ENCODE peak calls at places on chromosomes 13 and 19, in four cellular contexts. K is A549, H is GM12878, J is H1. U is an unnamed sample.

GRCh38 chr13:20870829-20871228 is 31.7 kb downstream of the XPO4 start:
- DNase-seq in K (no peak), H (no peak), J (no peak), U (no peak)

GRCh38 chr13:110006304-110006703 is 219.9 kb upstream of the IRS2 start:
- DNase-seq in K (no peak), H (no peak), J (no peak), U (no peak)

GRCh38 chr13:27481766-27482165 is 31.4 kb upstream of the MTIF3 start:
- DNase-seq in K (peak; percentile 19), H (no peak), J (peak; percentile 95), U (peak; percentile 37)

GRCh38 chr13:59094149-59094548 is 1069.6 kb downstream of the DIAPH3 start:
- DNase-seq in K (no peak), H (no peak), J (no peak), U (no peak)

GRCh38 chr19:51064534-51065220 is at the start of gene KLK13:
- DNase-seq in K (peak; percentile 44), H (no peak), J (peak; percentile 69), U (no peak)

GRCh38 chr13:87986639-87987250 is 315.6 kb downstream of the SLITRK5 start:
- DNase-seq in K (no peak), H (no peak), J (no peak), U (no peak)

GRCh38 chr19:52296400-52296772 is 583 bp upstream of the ZNF480 start:
- DNase-seq in K (no peak), H (no peak), J (no peak), U (peak; percentile 6)

GRCh38 chr13:43648733-43649132 is 138.0 kb downstream of the ENOX1 start:
- DNase-seq in K (no peak), H (no peak), J (no peak), U (no peak)

GRCh38 chr13:50257646-50258045 is 242.4 kb downstream of the KCNRG start:
- DNase-seq in K (no peak), H (no peak), J (no peak), U (no peak)

GRCh38 chr19:19098703-19099632 is 35.2 kb downstream of the SLC25A42 start:
- DNase-seq in K (no peak), H (no peak), J (no peak), U (peak; percentile 97)

GRCh38 chr13:48979892-48980291 is 4.2 kb downstream of the FNDC3A start:
- DNase-seq in K (no peak), H (no peak), J (no peak), U (no peak)

GRCh38 chr19:35109395-35110112 is 6.1 kb upstream of the FXYD3 start:
- DNase-seq in K (no peak), H (no peak), J (no peak), U (no peak)

GRCh38 chr19:18007605-18007938 is 398 bp upstream of the ARRDC2 start:
- DNase-seq in K (no peak), H (no peak), J (no peak), U (no peak)

GRCh38 chr13:70385852-70386251 is 277.6 kb upstream of the KLHL1 start:
- DNase-seq in K (no peak), H (no peak), J (no peak), U (no peak)

GRCh38 chr13:29411493-29411892 is 184.0 kb downstream of the SLC7A1 start:
- DNase-seq in K (no peak), H (no peak), J (no peak), U (no peak)

GRCh38 chr13:46492946-46493345 is 60.0 kb upstream of the LRCH1 start:
- DNase-seq in K (peak; percentile 11), H (no peak), J (no peak), U (peak; percentile 22)

GRCh38 chr19:48333467-48334384 is 8.4 kb downstream of the EMP3 start:
- DNase-seq in K (peak; percentile 99), H (peak; percentile 82), J (peak; percentile 90), U (no peak)

GRCh38 chr19:47507924-47508553 is 6.8 kb downstream of the NAPA start:
- DNase-seq in K (no peak), H (no peak), J (no peak), U (no peak)

GRCh38 chr19:2877398-2878331 is 10.5 kb downstream of the ZNF556 start:
- DNase-seq in K (no peak), H (no peak), J (no peak), U (no peak)

GRCh38 chr13:68304287-68304893 is 1074.3 kb upstream of the PCDH9 start:
- DNase-seq in K (peak; percentile 6), H (no peak), J (no peak), U (peak; percentile 43)

GRCh38 chr13:91722267-91722884 is 324.0 kb downstream of the GPC5 start:
- DNase-seq in K (no peak), H (no peak), J (no peak), U (no peak)

GRCh38 chr13:79895416-79895815 is 414.5 kb downstream of the NDFIP2 start:
- DNase-seq in K (no peak), H (no peak), J (no peak), U (no peak)

GRCh38 chr19:11382898-11383705 is 1.0 kb downstream of the EPOR start:
- DNase-seq in K (peak; percentile 44), H (no peak), J (peak; percentile 94), U (peak; percentile 70)

GRCh38 chr13:102040812-102041211 is 361.0 kb downstream of the FGF14 start:
- DNase-seq in K (no peak), H (no peak), J (no peak), U (no peak)

GRCh38 chr19:1068111-1069001 is 1.4 kb downstream of the ARHGAP45 start:
- DNase-seq in K (no peak), H (no peak), J (peak; percentile 42), U (no peak)

GRCh38 chr13:76019421-76020044 is 383.4 kb downstream of the LMO7 start:
- DNase-seq in K (no peak), H (no peak), J (peak; percentile 78), U (peak; percentile 63)

GRCh38 chr13:107028751-107029150 is 460.8 kb upstream of the ARGLU1 start:
- DNase-seq in K (no peak), H (no peak), J (no peak), U (no peak)

GRCh38 chr19:38900220-38900629 is 456 bp downstream of the NFKBIB start:
- DNase-seq in K (peak; percentile 96), H (no peak), J (no peak), U (no peak)

GRCh38 chr19:41324921-41325639 is 15.1 kb downstream of the CCDC97 start:
- DNase-seq in K (peak; percentile 83), H (no peak), J (peak; percentile 83), U (peak; percentile 82)

GRCh38 chr19:2041686-2042484 is 9.2 kb downstream of the MKNK2 start:
- DNase-seq in K (peak; percentile 87), H (peak; percentile 73), J (peak; percentile 97), U (no peak)

GRCh38 chr13:110250258-110250891 is 56.6 kb downstream of the COL4A1 start:
- DNase-seq in K (no peak), H (no peak), J (peak; percentile 38), U (no peak)

GRCh38 chr13:99916366-99917103 is 55.0 kb downstream of the ZIC5 start:
- DNase-seq in K (peak; percentile 82), H (peak; percentile 31), J (no peak), U (peak; percentile 76)

GRCh38 chr13:73922728-73923393 is 211.3 kb downstream of the KLF12 start:
- DNase-seq in K (no peak), H (no peak), J (no peak), U (no peak)

GRCh38 chr13:81738364-81738763 is 1397.4 kb upstream of the SPRY2 start:
- DNase-seq in K (no peak), H (no peak), J (no peak), U (no peak)

GRCh38 chr13:100694722-100695644 is 20.4 kb upstream of the TMTC4 start:
- DNase-seq in K (peak; percentile 39), H (no peak), J (peak; percentile 78), U (peak; percentile 55)

GRCh38 chr13:47610687-47611086 is 390.4 kb downstream of the SUCLA2 start:
- DNase-seq in K (no peak), H (no peak), J (no peak), U (no peak)

GRCh38 chr19:35843676-35844481 is 8.4 kb downstream of the NPHS1 start:
- DNase-seq in K (peak; percentile 93), H (no peak), J (peak; percentile 93), U (no peak)

DNA sequence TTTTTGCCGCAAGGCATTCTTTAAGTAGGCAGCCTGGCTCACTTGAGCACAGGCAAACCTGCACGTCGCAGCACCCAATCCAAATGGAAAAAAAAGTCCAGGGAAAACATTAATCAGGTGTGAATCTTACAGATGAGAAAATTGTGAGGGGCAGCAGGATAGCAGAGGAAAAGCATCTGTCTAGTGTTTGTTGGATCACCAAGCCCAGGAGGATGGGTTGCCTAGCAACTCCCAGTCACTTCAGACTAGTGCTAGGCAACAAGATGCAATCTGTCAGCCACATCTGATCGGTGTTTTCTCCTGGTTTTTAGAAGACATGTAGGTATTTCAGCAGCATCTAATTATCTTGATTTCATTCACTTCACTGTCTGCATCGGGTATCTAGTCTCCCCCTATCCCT is 68.3 kb upstream of the KL start:
- DNase-seq in K (no peak), H (no peak), J (no peak), U (no peak)
- TF ChIP-seq CEBPB in K (no peak), H (no peak), J (no peak), U (no peak)

DNA sequence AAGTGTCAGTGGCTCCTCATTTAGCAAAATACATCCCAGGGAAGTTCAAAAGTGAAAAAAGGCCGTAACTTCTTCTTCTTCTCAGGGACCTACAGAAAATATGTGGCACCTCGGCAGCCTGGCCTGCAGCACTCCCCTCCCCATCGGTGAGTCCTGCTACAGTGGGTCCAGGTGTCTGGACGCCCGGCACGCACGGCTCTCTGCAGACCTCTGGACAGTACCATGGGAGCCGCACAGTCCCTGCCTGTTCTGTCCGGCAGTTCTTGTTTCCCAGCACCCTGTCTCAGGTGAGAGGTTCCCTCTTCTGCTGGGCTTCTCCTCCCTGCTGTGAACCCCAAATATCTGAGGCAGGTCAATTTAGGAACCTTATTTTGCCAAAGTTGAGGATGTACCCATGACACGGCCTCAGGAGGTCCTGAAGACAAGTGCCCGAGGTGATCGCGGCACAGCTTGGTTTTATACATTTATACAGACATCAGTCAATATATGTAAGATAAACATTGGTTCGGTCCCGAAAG is 36.8 kb upstream of the ALOX5AP start:
- DNase-seq in K (no peak), H (no peak), J (no peak), U (no peak)
- TF ChIP-seq KDM1A in K (no peak), H (no peak), J (no peak), U (no peak)

GRCh38 chr13:23777571-23777870 is 111.7 kb downstream of the MIPEP start:
- DNase-seq in K (no peak), H (no peak), J (no peak), U (no peak)

GRCh38 chr13:23778007-23778687 is 111.1 kb downstream of the MIPEP start:
- DNase-seq in K (no peak), H (no peak), J (no peak), U (no peak)

GRCh38 chr13:23776698-23777570 is 112.3 kb downstream of the MIPEP start:
- DNase-seq in K (no peak), H (peak; percentile 56), J (no peak), U (no peak)

GRCh38 chr13:23778879-23779278 is 110.3 kb downstream of the MIPEP start:
- DNase-seq in K (no peak), H (no peak), J (no peak), U (peak; percentile 87)
- TF ChIP-seq CEBPB in K (no peak), H (no peak), J (no peak), U (peak; percentile 77)

GRCh38 chr13:72255908-72256307 is 388.9 kb upstream of the DACH1 start:
- DNase-seq in K (no peak), H (no peak), J (peak; percentile 52), U (peak; percentile 9)
- TF ChIP-seq KDM1A in K (no peak), H (no peak), J (no peak), U (no peak)